ENCODE peak calls at places on chromosome 14, in eight cellular contexts. G, W, O, M, F, H, R and L are unnamed samples.

GRCh38 chr14:95286649-95287048 is 33.1 kb downstream of the CLMN start:
- DNase-seq in G (no peak), W (no peak), O (no peak), M (no peak), F (no peak), H (no peak), R (no peak), L (peak; percentile 45)

GRCh38 chr14:77979666-77980351 is 179.9 kb downstream of the ADCK1 start:
- DNase-seq in G (peak; percentile 59), W (no peak), O (no peak), M (no peak), F (no peak), H (no peak), R (no peak), L (no peak)

GRCh38 chr14:80464531-80465149 is 253.3 kb upstream of the DIO2 start:
- DNase-seq in G (no peak), W (no peak), O (no peak), M (no peak), F (no peak), H (no peak), R (no peak), L (no peak)

GRCh38 chr14:103696466-103697071 is 18.7 kb downstream of the XRCC3 start:
- DNase-seq in G (no peak), W (peak; percentile 74), O (peak; percentile 62), M (peak; percentile 15), F (no peak), H (no peak), R (no peak), L (no peak)

GRCh38 chr14:53591816-53592215 is 364.8 kb downstream of the BMP4 start:
- DNase-seq in G (no peak), W (no peak), O (no peak), M (no peak), F (no peak), H (no peak), R (no peak), L (no peak)

GRCh38 chr14:60695327-60695726 is 28.8 kb downstream of the SIX4 start:
- DNase-seq in G (no peak), W (no peak), O (no peak), M (no peak), F (no peak), H (no peak), R (no peak), L (no peak)

GRCh38 chr14:76497550-76498484 is 121.9 kb downstream of the ESRRB start:
- DNase-seq in G (no peak), W (no peak), O (no peak), M (peak; percentile 24), F (no peak), H (no peak), R (no peak), L (no peak)

GRCh38 chr14:103140316-103141109 is 17.3 kb downstream of the TNFAIP2 start:
- DNase-seq in G (no peak), W (no peak), O (no peak), M (peak; percentile 17), F (no peak), H (no peak), R (no peak), L (no peak)